ENCODE peak calls at places on chromosomes 2 and 18, in seven cellular contexts. Y is MM.1S; A is testis; D is heart left ventricle; E is CD8-positive, alpha-beta T cell; H is iPS DF 6.9; B is left ventricle myocardium inferior. Q is an unnamed sample.

GRCh38 chr2:119475225-119475856 is 43.7 kb downstream of the TMEM37 start:
- DNase-seq in D (peak; percentile 57), E (no peak), Y (no peak), B (peak; percentile 57), A (peak; percentile 51), H (no peak), Q (no peak)

GRCh38 chr2:168430431-168430830 is 25.6 kb upstream of the CERS6 start:
- DNase-seq in D (no peak), E (no peak), Y (no peak), A (no peak), H (no peak), B (no peak), Q (no peak)

GRCh38 chr2:219243291-219243761 is 1.9 kb downstream of the GLB1L start:
- DNase-seq in H (no peak), D (peak; percentile 43), E (no peak), A (peak; percentile 46), B (no peak), Y (no peak), Q (peak; percentile 72)

GRCh38 chr2:134679740-134680139 is 39.1 kb downstream of the TMEM163 start:
- DNase-seq in D (no peak), B (no peak), Y (no peak), A (no peak), E (peak; percentile 71), H (no peak), Q (no peak)

GRCh38 chr2:23606968-23607367 is 222.0 kb downstream of the KLHL29 start:
- DNase-seq in A (no peak), E (no peak), H (no peak), Y (no peak), D (no peak), B (no peak), Q (no peak)

GRCh38 chr2:162747974-162748373 is 90.6 kb downstream of the KCNH7 start:
- DNase-seq in E (no peak), B (no peak), H (no peak), D (no peak), Y (no peak), A (no peak), Q (no peak)

GRCh38 chr2:106160786-106161261 is 33.3 kb downstream of the UXS1 start:
- DNase-seq in H (no peak), Y (no peak), A (no peak), B (no peak), E (peak; percentile 57), D (no peak), Q (no peak)

GRCh38 chr18:32383040-32383819 is 87.5 kb downstream of the GAREM1 start:
- DNase-seq in B (no peak), Y (no peak), H (no peak), A (no peak), E (no peak), D (no peak), Q (no peak)

GRCh38 chr2:218894168-218895157 is 13.8 kb downstream of the WNT10A start:
- DNase-seq in B (no peak), E (no peak), H (no peak), D (no peak), A (no peak), Y (no peak), Q (no peak)

GRCh38 chr2:120736202-120736954 is 710 bp downstream of the GLI2 start:
- DNase-seq in B (no peak), E (no peak), Y (no peak), A (peak; percentile 67), D (no peak), H (no peak), Q (peak; percentile 28)

GRCh38 chr2:219300022-219300421 is 9.2 kb downstream of the PTPRN start:
- DNase-seq in A (no peak), E (no peak), Y (no peak), H (no peak), B (no peak), D (no peak), Q (no peak)

GRCh38 chr18:63216911-63217311 is 102.7 kb downstream of the BCL2 start:
- DNase-seq in H (no peak), D (no peak), A (no peak), B (no peak), E (peak; percentile 43), Y (peak; percentile 66), Q (no peak)

GRCh38 chr2:219362524-219363164 is 25.1 kb downstream of the DNPEP start:
- DNase-seq in D (peak; percentile 40), A (peak; percentile 21), E (no peak), B (peak; percentile 61), Y (peak; percentile 56), H (no peak), Q (peak; percentile 42)

GRCh38 chr2:47093626-47094025 is 61.5 kb downstream of the STPG4 start:
- DNase-seq in E (no peak), A (no peak), H (no peak), Y (no peak), B (no peak), D (no peak), Q (no peak)

GRCh38 chr18:62710417-62710816 is 4.9 kb upstream of the PHLPP1 start:
- DNase-seq in A (no peak), Y (no peak), D (no peak), B (no peak), E (no peak), H (no peak), Q (no peak)

GRCh38 chr18:8732442-8733360 is 27.3 kb downstream of the MTCL1 start:
- DNase-seq in E (no peak), B (no peak), H (no peak), A (no peak), Y (no peak), D (no peak), Q (no peak)

GRCh38 chr18:73646196-73646595 is 501.4 kb downstream of the FBXO15 start:
- DNase-seq in Y (no peak), D (no peak), A (no peak), E (no peak), B (no peak), H (no peak), Q (no peak)

DNA sequence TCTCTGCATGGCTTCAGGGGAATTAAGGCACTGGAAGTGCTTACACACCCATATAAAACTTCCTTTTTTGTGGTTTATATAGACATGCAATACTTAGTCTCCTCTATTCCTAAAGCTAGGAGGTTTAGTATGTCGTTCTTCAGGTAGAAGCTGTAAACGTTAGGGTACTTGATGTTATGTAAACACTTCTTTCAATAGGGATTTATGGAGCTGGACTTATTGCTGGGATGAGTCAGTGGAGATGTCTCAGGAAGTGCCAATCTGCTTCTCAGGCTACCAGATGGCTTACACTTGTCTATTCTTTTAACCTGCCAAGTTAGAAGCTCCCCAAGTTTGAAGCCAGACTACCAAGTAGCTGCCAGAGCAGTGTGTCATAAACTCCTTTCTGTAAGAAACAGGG is 756.4 kb upstream of the LRRTM1 start:
- DNase-seq in A (no peak), B (no peak), D (no peak), H (no peak), Y (no peak), E (no peak), Q (no peak)
- H3K9me3 ChIP-seq in A (no peaks in the 10 kb centered on the region), B (peaks cover 48% of the 10 kb centered on the region), D (no peaks in the 10 kb centered on the region), H (no peaks in the 10 kb centered on the region), Y (no peaks in the 10 kb centered on the region), E (no peaks in the 10 kb centered on the region), Q (peaks cover 10% of the 10 kb centered on the region)

GRCh38 chr18:58132595-58133191 is 88.7 kb downstream of the NEDD4L start:
- DNase-seq in A (no peak), D (no peak), B (no peak), Y (no peak), E (no peak), H (no peak), Q (no peak)

GRCh38 chr18:58139627-58140026 is 95.6 kb downstream of the NEDD4L start:
- DNase-seq in E (no peak), A (no peak), B (no peak), D (no peak), H (no peak), Y (no peak), Q (no peak)

GRCh38 chr18:58135806-58136331 is 91.8 kb downstream of the NEDD4L start:
- DNase-seq in Y (peak; percentile 68), D (peak; percentile 38), H (peak; percentile 58), A (peak; percentile 77), B (no peak), E (peak; percentile 29), Q (no peak)

GRCh38 chr18:58136865-58137264 is 92.8 kb downstream of the NEDD4L start:
- DNase-seq in Y (no peak), E (no peak), A (no peak), H (no peak), D (no peak), B (no peak), Q (no peak)

DNA sequence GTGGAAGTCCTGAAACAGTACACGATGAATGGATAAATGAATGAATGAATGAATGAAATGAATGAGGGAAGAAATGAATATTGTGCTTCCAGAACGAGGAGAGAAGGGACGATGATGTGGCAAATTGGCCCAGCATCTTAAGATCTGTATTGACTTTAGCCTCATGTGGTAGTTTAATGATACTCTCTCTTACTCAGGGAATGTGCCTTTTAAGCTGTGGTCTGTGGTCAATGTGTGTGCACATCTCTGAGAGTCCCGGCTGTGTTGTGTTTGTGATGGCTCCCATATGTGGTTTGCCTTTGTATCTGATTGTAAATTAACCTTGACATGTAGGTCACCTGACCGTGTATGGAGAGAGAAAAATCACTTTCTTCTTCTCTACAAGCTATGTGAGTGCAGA is 91.1 kb downstream of the NEDD4L start:
- DNase-seq in A (no peak), Y (peak; percentile 38), E (no peak), B (no peak), D (no peak), H (no peak), Q (no peak)
- H3K4me1 ChIP-seq in A (no peaks in the 10 kb centered on the region), Y (peaks cover 7% of the 10 kb centered on the region), E (peaks cover 6% of the 10 kb centered on the region), B (no peaks in the 10 kb centered on the region), D (no peaks in the 10 kb centered on the region), H (peaks cover 6% of the 10 kb centered on the region), Q (no peaks in the 10 kb centered on the region)

DNA sequence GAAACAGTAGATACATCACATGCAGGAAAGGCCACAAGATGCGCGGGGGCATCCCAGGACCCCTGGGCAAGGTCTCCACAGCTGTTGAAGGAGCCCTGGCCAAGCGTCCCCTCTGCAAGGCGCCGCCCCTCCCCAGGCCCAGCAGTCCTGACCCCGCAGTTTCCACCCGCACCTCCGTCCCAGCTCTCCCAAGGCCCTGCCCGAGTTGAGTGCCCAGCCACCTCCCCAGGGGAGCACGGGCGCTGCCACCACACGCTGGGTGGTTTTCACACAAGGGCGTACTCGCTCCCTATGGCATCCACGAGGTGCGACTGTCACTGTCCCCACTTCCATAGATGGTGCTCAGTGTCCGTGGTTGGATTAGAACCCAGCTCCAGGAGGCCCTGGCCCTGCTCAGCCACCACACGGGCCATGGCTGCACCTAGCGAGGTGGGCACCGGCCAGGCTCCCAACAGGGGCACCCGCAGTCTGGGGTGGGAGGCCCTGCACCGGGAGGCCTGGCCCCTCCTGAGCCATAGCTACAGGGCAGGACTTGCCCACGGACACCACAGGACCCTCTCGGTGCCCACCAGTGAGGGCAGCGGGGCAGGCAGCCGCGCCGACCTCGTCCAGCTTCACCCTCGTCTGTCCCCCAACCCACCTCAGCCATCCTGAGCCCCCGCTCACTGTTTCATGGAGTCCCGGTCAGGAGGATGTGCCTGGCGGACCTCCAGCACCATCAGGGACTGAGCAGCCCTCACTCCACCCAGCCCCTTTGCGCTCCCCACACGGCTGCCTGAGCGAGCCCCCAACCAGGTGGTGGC is 36.0 kb downstream of the KIF1A start:
- DNase-seq in A (no peak), H (no peak), D (no peak), Y (no peak), E (no peak), B (peak; percentile 6), Q (peak; percentile 31)
- H3K9me3 ChIP-seq in A (no peaks in the 10 kb centered on the region), H (no peaks in the 10 kb centered on the region), D (no peaks in the 10 kb centered on the region), Y (no peaks in the 10 kb centered on the region), E (no peaks in the 10 kb centered on the region), B (no peaks in the 10 kb centered on the region), Q (no peaks in the 10 kb centered on the region)

DNA sequence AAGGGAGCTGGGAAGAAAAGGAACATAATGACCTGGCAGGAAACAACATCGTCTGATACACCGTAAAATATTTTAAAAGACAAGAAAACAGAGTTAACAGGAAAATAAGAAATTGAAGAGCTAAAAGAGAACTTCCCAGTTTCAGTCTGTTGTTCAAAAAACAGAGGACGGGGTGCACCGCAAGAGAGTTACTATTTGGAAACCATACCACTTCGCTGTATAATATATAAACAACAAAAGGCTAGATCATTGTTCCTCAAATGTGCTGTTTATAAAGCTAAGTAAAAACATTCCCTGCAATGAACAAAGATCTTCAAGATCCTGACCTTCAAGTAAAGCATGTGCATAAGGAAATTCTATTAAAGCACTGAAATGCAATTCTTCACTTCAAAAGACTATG is 2.1 kb downstream of the PPP3R1 start:
- DNase-seq in D (no peak), H (no peak), B (no peak), E (no peak), A (no peak), Y (no peak), Q (no peak)
- H3K4me1 ChIP-seq in D (peaks cover 56% of the 10 kb centered on the region), H (peaks cover 2% of the 10 kb centered on the region), B (peaks cover 77% of the 10 kb centered on the region), E (peaks cover 65% of the 10 kb centered on the region), A (peaks cover 24% of the 10 kb centered on the region), Y (peaks cover 15% of the 10 kb centered on the region), Q (peaks cover 35% of the 10 kb centered on the region)

Q was measured in mucosa of descending colon.